ENCODE peak calls at places on chromosomes 13 and 19, in nine cellular contexts. C, W, P, S, G, Y, O, H and A are unnamed samples.
A peak's percentile ranks its signal among the peaks of the same experiment; 100 is the strongest.

GRCh38 chr19:41998246-41999020 is 4.4 kb upstream of the ATP1A3 start:
- DNase-seq in C (no peak), P (peak; percentile 48), Y (no peak), G (peak; percentile 38), W (no peak), H (no peak), S (no peak), O (peak; percentile 52), A (no peak)

GRCh38 chr13:40672310-40673060 is 6.0 kb upstream of the FOXO1 start:
- DNase-seq in C (no peak), O (no peak), W (no peak), H (no peak), G (no peak), P (no peak), Y (no peak), S (no peak), A (no peak)

GRCh38 chr19:1173845-1174809 is at the start of gene SBNO2:
- DNase-seq in G (peak; percentile 88), C (peak; percentile 91), S (peak; percentile 96), Y (peak; percentile 70), P (peak; percentile 93), H (peak; percentile 89), O (peak; percentile 96), W (peak; percentile 94), A (peak; percentile 95)

GRCh38 chr13:68636784-68637183 is 1406.6 kb upstream of the PCDH9 start:
- DNase-seq in S (no peak), Y (no peak), O (no peak), W (no peak), P (no peak), H (no peak), G (no peak), C (no peak), A (no peak)

GRCh38 chr13:51180853-51181511 is 41.2 kb upstream of the FAM124A start:
- DNase-seq in O (no peak), H (no peak), G (no peak), Y (no peak), S (no peak), C (no peak), W (no peak), P (no peak), A (no peak)

GRCh38 chr19:35090795-35091214 is 24.8 kb upstream of the FXYD3 start:
- DNase-seq in S (no peak), P (no peak), O (no peak), G (no peak), C (no peak), H (no peak), Y (no peak), W (no peak), A (no peak)

GRCh38 chr19:7862413-7862951 is 11.7 kb downstream of the PRR36 start:
- DNase-seq in O (peak; percentile 88), Y (peak; percentile 83), W (peak; percentile 88), S (peak; percentile 87), G (peak; percentile 35), C (peak; percentile 89), H (no peak), P (peak; percentile 63), A (peak; percentile 61)

GRCh38 chr19:42473686-42474085 is 30.9 kb upstream of the CXCL17 start:
- DNase-seq in C (no peak), P (no peak), Y (no peak), H (no peak), O (no peak), G (no peak), W (no peak), S (no peak), A (no peak)

GRCh38 chr13:100517135-100517534 is 71.5 kb downstream of the GGACT start:
- DNase-seq in H (no peak), G (no peak), O (peak; percentile 71), S (peak; percentile 63), W (no peak), Y (no peak), C (no peak), P (no peak), A (no peak)

GRCh38 chr13:106471957-106472543 is 63.4 kb downstream of the EFNB2 start:
- DNase-seq in O (peak; percentile 62), P (no peak), H (peak; percentile 40), C (peak; percentile 27), W (no peak), G (no peak), S (no peak), Y (peak; percentile 70), A (no peak)

GRCh38 chr13:102564564-102564963 is 32.2 kb upstream of the TPP2 start:
- DNase-seq in G (no peak), P (no peak), S (no peak), W (no peak), Y (no peak), H (no peak), C (no peak), O (no peak), A (no peak)

GRCh38 chr13:71067164-71067815 is 799.7 kb downstream of the DACH1 start:
- DNase-seq in W (no peak), G (no peak), H (no peak), S (peak; percentile 20), P (no peak), C (no peak), Y (no peak), O (no peak), A (no peak)
- TF ChIP-seq CTCF in W (no peak), G (peak; percentile 26), H (no peak), S (no peak), P (peak; percentile 16), C (peak; percentile 30), Y (peak; percentile 42), O (no peak), A (no peak)

DNA sequence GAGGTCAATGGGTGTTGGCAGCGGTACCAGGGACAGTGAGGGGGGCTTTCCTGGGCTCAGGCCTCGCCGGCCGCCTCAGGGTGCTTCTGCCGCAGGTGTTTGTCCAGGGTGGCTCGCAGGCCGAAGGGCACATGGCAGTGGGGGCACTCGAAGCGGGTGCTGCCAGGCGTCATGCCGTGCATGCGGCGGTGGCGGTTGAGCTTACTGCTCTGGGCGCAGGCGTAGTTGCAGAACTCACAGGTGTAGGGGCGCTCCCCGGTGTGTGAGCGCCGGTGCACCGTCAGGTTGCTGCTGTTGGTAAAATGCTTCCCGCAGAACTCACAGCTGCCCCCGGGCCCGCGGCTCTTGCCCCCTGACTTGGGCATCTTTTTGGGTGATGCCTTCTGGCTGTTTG is 4.7 kb downstream of the ZNF296 start:
- DNase-seq in O (no peak), S (no peak), Y (no peak), H (no peak), W (no peak), G (no peak), P (no peak), C (no peak), A (no peak)
- H3K36me3 ChIP-seq in O (peaks cover 11% of the 10 kb centered on the region), S (peaks cover 20% of the 10 kb centered on the region), Y (peaks cover 29% of the 10 kb centered on the region), H (no peaks in the 10 kb centered on the region), W (peaks cover 57% of the 10 kb centered on the region), G (peaks cover 52% of the 10 kb centered on the region), P (peaks cover 62% of the 10 kb centered on the region), C (peaks cover 54% of the 10 kb centered on the region), A (no peaks in the 10 kb centered on the region)

GRCh38 chr19:57241181-57241580 is 749 bp downstream of the ZNF805 start:
- DNase-seq in P (no peak), H (no peak), W (no peak), Y (no peak), G (no peak), O (no peak), S (no peak), C (peak; percentile 18), A (no peak)

GRCh38 chr19:57242821-57243220 is 2.4 kb downstream of the ZNF805 start:
- DNase-seq in H (no peak), Y (no peak), O (no peak), G (no peak), S (no peak), P (no peak), W (no peak), C (no peak), A (no peak)

GRCh38 chr19:57245959-57246358 is 5.5 kb downstream of the ZNF805 start:
- DNase-seq in C (no peak), W (no peak), Y (no peak), P (no peak), H (no peak), S (no peak), O (no peak), G (no peak), A (no peak)

GRCh38 chr19:57245066-57245465 is 4.6 kb downstream of the ZNF805 start:
- DNase-seq in O (no peak), W (no peak), C (no peak), P (no peak), G (no peak), S (no peak), Y (no peak), H (no peak), A (no peak)

DNA sequence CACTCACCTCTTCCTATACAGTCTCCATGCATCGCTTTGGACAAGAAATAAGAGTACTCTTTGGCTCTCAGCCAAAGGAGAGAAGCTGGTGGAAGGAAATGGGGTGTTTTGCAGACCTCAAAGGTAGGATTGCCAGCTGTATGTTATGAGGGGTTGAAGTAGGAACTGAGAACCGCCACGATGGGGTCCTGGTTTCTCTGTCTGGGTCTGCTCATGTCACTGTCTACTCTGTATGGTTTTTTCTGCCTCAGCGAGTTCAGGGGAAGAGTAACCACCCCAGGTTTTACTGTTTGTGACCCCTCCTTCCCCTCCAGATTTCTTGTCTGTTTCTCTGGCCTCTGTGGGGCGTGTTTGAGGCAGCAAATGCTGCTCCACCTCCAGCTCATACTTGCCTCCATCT is 4.1 kb downstream of the ZNF805 start:
- DNase-seq in P (no peak), H (no peak), S (no peak), O (no peak), Y (no peak), G (no peak), W (no peak), C (no peak), A (no peak)
- TF ChIP-seq CTCF in P (no peak), H (no peak), S (no peak), O (no peak), Y (no peak), G (no peak), W (no peak), C (no peak), A (no peak)

GRCh38 chr19:19637523-19638251 is 5.8 kb downstream of the GMIP start:
- DNase-seq in W (no peak), O (no peak), P (no peak), H (peak; percentile 14), S (peak; percentile 81), G (no peak), Y (no peak), C (no peak), A (no peak)
- H3K36me3 ChIP-seq in W (peaks cover 33% of the 10 kb centered on the region), O (no peaks in the 10 kb centered on the region), P (peaks cover 48% of the 10 kb centered on the region), H (no peaks in the 10 kb centered on the region), S (no peaks in the 10 kb centered on the region), G (peaks cover 11% of the 10 kb centered on the region), Y (peaks cover 12% of the 10 kb centered on the region), C (no peaks in the 10 kb centered on the region), A (no peaks in the 10 kb centered on the region)